ENCODE peak calls at places on chromosomes 13 and 19, in eight cellular contexts. Z is adrenal gland, R is suprapubic skin, M is stomach, U is lower leg skin, A is breast epithelium, K is Peyer's patch, E is HCT116. S is an unnamed sample.
A peak's percentile ranks its signal among the peaks of the same experiment; 100 is the strongest.

GRCh38 chr19:56577719-56578602 is 10.7 kb downstream of the ZNF470 start:
- DNase-seq in U (no peak), M (no peak), Z (no peak), A (no peak), K (no peak), R (no peak), E (no peak), S (no peak)

GRCh38 chr13:20109037-20109436 is 51.8 kb downstream of the GJA3 start:
- DNase-seq in R (no peak), U (no peak), Z (no peak), A (no peak), E (no peak), M (no peak), K (no peak), S (no peak)

GRCh38 chr13:50831510-50831909 is 12.0 kb downstream of the DLEU7 start:
- DNase-seq in Z (no peak), R (no peak), U (no peak), A (no peak), K (no peak), M (no peak), E (no peak), S (no peak)

GRCh38 chr19:33629826-33630375 is 8.1 kb downstream of the CHST8 start:
- DNase-seq in Z (no peak), A (no peak), U (no peak), R (no peak), K (no peak), M (no peak), E (no peak), S (no peak)

GRCh38 chr13:28181413-28181812 is 43.1 kb downstream of the PAN3 start:
- DNase-seq in R (no peak), K (no peak), U (no peak), A (no peak), E (peak; percentile 10), Z (no peak), M (no peak), S (no peak)

GRCh38 chr19:41868120-41868988 is 8.3 kb downstream of the RPS19 start:
- DNase-seq in R (no peak), Z (no peak), K (no peak), A (no peak), E (no peak), U (no peak), M (no peak), S (no peak)

GRCh38 chr19:31356587-31357314 is 7.5 kb upstream of the TSHZ3 start:
- DNase-seq in K (peak; percentile 54), A (no peak), E (no peak), U (no peak), Z (no peak), R (no peak), M (no peak), S (no peak)

GRCh38 chr13:102530751-102531150 is 66.0 kb upstream of the TPP2 start:
- DNase-seq in R (no peak), K (no peak), M (no peak), E (no peak), Z (no peak), A (no peak), U (no peak), S (no peak)

GRCh38 chr19:57245959-57246358 is 5.5 kb downstream of the ZNF805 start:
- DNase-seq in Z (no peak), K (no peak), A (no peak), M (no peak), R (no peak), U (no peak), E (no peak), S (no peak)

GRCh38 chr19:46718157-46718933 is 1.4 kb upstream of the PRKD2 start:
- DNase-seq in E (no peak), K (peak; percentile 90), A (no peak), U (no peak), M (peak; percentile 45), Z (no peak), R (no peak), S (no peak)

GRCh38 chr19:43555185-43555770 is 20.0 kb downstream of the XRCC1 start:
- DNase-seq in A (no peak), E (no peak), R (no peak), Z (peak; percentile 81), K (peak; percentile 91), M (peak; percentile 78), U (peak; percentile 50), S (peak; percentile 75)

GRCh38 chr19:48186541-48186991 is 16.1 kb downstream of the ZSWIM9 start:
- DNase-seq in R (no peak), E (no peak), U (no peak), Z (no peak), M (no peak), A (no peak), K (no peak), S (peak; percentile 33)

GRCh38 chr13:59444210-59444857 is 719.4 kb downstream of the DIAPH3 start:
- DNase-seq in M (no peak), R (no peak), U (no peak), E (no peak), K (no peak), A (no peak), Z (no peak), S (no peak)

GRCh38 chr13:34294483-34295129 is 476.7 kb downstream of the RFC3 start:
- DNase-seq in E (no peak), A (no peak), U (no peak), Z (no peak), K (no peak), R (no peak), M (no peak), S (no peak)

GRCh38 chr19:5338661-5339469 is 1.7 kb downstream of the PTPRS start:
- DNase-seq in K (no peak), A (no peak), U (no peak), R (no peak), E (no peak), Z (no peak), M (no peak), S (no peak)

GRCh38 chr13:97913206-97913605 is 40.3 kb upstream of the IPO5 start:
- DNase-seq in K (no peak), M (no peak), Z (no peak), U (no peak), R (no peak), E (no peak), A (no peak), S (no peak)

GRCh38 chr19:1492474-1493006 is 1.6 kb downstream of the REEP6 start:
- DNase-seq in K (peak; percentile 81), U (no peak), Z (no peak), R (no peak), A (no peak), E (no peak), M (no peak), S (peak; percentile 64)
- TF ChIP-seq POLR2A in K (peak; percentile 90), U (no peak), Z (no peak), R (no peak), A (no peak), E (no peak), M (no peak), S (no peak)

DNA sequence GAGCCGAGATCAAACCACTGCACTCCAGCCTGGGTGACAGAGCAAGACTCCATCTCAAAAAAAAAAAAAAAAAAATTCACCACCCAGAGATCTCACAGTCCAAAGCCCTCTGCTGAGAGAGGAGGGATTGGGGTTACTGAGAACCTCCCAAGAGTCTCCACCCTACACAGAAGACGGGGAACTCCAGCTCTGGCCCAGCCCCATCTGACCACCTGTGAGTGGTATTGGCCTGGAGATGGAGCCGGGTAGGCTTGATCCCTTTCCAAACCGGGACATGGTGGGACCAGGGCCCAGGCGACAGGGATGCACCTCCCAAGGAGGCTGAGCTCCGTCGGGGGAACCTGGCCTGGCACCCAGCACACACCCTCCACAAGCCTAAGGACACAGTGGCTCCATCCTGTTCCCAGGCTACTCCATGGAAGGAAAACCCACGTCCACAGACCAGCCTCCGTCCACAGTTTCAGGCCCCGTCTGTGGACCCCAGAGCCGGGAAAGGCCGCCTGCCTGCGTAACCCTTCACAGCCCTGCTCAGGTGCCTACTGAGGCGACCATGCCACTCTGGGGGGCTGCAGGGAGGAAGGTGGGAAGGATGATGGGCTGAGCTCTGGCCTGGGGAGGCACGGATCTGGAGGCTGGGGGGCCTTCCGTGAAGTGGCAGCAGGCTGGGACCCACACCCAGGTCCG is 1.8 kb downstream of the TMEM259 start:
- DNase-seq in M (no peak), E (no peak), A (no peak), U (no peak), K (no peak), R (no peak), Z (no peak), S (no peak)
- TF ChIP-seq POLR2A in M (no peak), E (no peak), A (no peak), U (no peak), K (no peak), R (no peak), Z (no peak), S (no peak)

DNA sequence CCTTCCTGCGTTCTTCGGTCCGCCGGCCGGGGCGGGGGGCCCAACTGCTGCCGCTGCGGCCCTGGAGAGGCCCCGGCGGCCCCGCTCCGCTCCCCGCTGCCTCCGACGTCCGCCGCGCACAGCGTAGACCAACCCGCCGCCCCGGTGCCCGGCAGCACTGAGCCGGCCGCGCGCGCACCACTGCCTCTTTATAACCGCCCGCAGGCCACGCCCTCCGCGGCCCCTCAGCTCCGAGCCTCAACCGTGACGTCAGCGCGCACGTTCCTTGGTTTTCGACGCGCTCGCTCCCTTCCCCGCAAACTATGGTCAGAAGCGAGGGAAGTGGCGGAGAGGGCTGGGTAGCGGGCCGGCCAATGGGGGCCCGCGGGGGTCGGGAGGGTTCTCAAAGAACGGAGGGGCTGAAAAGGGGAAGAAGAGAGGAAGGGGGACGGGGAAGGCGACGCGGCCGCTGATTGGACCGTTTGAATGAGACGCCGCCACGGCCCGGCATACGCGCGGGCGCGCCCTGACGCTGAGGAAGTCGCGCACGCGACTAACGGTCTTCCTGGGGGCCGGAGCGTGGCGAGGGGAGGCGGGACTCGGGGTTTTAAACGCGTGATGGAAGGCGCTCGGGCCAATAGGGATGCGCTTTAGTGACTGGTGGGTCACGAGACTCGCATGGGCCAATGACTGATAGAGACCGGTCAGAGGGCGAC is at the start of gene UBE2S:
- DNase-seq in U (peak; percentile 99), A (peak; percentile 98), R (peak; percentile 99), M (peak; percentile 98), E (peak; percentile 98), Z (peak; percentile 98), K (peak; percentile 99), S (peak; percentile 100)
- TF ChIP-seq POLR2A in U (no peak), A (peak; percentile 34), R (peak; percentile 96), M (no peak), E (peak; percentile 97), Z (peak; percentile 97), K (peak; percentile 93), S (peak; percentile 31)

DNA sequence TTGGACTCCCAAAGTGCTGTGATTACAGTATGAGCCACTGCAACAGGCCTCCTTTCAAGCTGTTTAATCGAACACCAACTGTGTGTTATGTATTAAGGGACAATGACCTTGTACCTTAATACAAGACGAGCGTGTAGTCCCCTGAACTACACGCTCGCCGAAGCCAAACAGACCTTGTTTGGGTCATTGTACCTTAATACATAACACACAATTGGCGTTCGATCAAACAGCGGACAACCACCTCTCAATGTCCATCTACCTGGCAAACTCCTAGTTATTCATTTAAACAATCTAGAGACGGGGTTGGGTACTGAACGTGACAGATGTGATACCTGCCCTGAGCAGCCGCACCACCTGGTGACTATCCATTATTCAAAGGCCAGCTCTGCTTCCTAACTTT is 1.3 kb downstream of the CHERP start:
- DNase-seq in A (no peak), Z (no peak), M (no peak), R (no peak), E (no peak), U (no peak), K (no peak), S (no peak)
- TF ChIP-seq POLR2A in A (no peak), Z (no peak), M (no peak), R (no peak), E (no peak), U (no peak), K (no peak), S (no peak)

GRCh38 chr19:58406818-58407657 is 1.4 kb upstream of the ZNF584 start:
- DNase-seq in E (no peak), A (no peak), Z (no peak), M (no peak), K (no peak), U (no peak), R (no peak), S (peak; percentile 35)
- TF ChIP-seq POLR2A in E (no peak), A (no peak), Z (no peak), M (no peak), K (no peak), U (no peak), R (no peak), S (no peak)